ENCODE peak calls at places on chromosomes 5 and 9, in seven cellular contexts. Y, F, K, R, A, T and V are unnamed samples.

GRCh38 chr9:34493972-34494535 is 28.7 kb downstream of the ENHO start:
- DNase-seq in Y (peak), F (peak), K (no peak), R (peak), A (no peak), T (peak), V (no peak)

GRCh38 chr9:115462623-115463022 is 344.7 kb upstream of the TNC start:
- DNase-seq in Y (no peak), F (no peak), K (no peak), R (no peak), A (no peak), T (no peak), V (no peak)

GRCh38 chr5:109450129-109450877 is 40.5 kb upstream of the PJA2 start:
- DNase-seq in Y (no peak), F (no peak), K (no peak), R (no peak), A (no peak), T (no peak), V (no peak)

GRCh38 chr5:10486511-10487344 is 45.0 kb downstream of the ROPN1L start:
- DNase-seq in Y (no peak), F (no peak), K (no peak), R (no peak), A (no peak), T (no peak), V (no peak)

GRCh38 chr5:1099931-1100651 is 11.8 kb downstream of the SLC12A7 start:
- DNase-seq in Y (no peak), F (no peak), K (no peak), R (no peak), A (no peak), T (peak), V (no peak)

GRCh38 chr9:72441296-72442211 is 76.5 kb upstream of the ZFAND5 start:
- DNase-seq in Y (peak), F (no peak), K (no peak), R (no peak), A (no peak), T (no peak), V (no peak)

GRCh38 chr5:14816374-14816998 is 55.1 kb downstream of the ANKH start:
- DNase-seq in Y (peak), F (no peak), K (no peak), R (no peak), A (no peak), T (no peak), V (no peak)

GRCh38 chr5:171444582-171444981 is 25.1 kb downstream of the FGF18 start:
- DNase-seq in Y (peak), F (no peak), K (no peak), R (no peak), A (no peak), T (no peak), V (no peak)

DNA sequence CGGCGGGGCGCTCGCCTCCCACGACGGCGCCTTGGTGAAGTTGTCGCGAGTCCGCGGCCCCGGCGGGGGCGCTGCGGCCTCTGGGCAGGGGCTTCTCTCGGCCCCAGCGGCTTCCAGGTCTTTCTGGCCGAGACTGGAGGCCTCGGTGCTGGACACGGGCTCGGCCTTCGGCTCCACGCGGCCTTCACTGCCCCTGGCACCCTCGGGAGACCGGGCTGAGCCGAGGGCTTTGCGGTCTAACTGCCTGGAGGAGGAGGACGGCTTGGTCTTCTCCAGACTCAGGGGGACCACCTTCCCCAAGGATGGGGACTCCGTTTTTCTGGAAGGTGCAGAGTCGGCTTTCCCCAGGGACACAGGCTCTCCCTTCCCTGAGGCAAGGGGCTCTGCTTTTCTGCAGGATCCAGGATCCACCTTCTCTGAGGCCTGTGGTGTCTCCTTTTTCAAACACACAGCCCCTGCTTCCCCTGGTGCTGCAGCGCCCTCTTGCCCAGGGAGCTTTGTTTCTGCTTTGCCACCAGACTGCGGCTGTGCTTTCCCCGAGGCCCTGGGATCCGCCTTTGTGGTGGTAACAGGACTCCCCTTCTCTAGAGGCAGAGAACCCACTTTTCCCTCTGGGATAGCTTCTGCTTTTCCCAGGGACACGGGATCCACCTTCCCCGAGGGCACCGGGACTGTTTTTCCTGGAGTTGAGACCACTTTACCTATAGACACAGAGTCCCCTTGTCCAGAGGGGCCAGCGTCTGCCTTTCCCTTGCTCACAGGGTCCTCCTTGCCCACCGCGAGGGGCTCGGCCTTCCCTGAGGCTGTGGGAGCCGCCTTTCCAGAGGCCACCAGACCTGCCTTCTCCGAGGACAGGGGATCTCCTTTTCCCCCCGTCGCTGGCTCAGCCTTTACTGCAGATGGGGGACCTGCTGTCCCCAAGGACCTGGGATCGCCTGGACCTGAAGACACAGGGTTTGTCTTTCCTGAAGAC is 12.3 kb downstream of the GPRIN1 start:
- DNase-seq in Y (no peak), F (no peak), K (no peak), R (no peak), A (no peak), T (peak), V (no peak)
- TF ChIP-seq CTCF in Y (no peak), F (no peak), K (no peak), R (no peak), A (no peak), T (no peak), V (no peak)

GRCh38 chr9:2117527-2117926 is 102.4 kb downstream of the SMARCA2 start:
- DNase-seq in Y (no peak), F (no peak), K (no peak), R (no peak), A (no peak), T (no peak), V (no peak)

GRCh38 chr9:2119490-2120046 is 104.4 kb downstream of the SMARCA2 start:
- DNase-seq in Y (no peak), F (no peak), K (no peak), R (no peak), A (no peak), T (no peak), V (no peak)

GRCh38 chr9:2120926-2121689 is 106.0 kb downstream of the SMARCA2 start:
- DNase-seq in Y (peak), F (no peak), K (peak), R (no peak), A (no peak), T (no peak), V (no peak)

DNA sequence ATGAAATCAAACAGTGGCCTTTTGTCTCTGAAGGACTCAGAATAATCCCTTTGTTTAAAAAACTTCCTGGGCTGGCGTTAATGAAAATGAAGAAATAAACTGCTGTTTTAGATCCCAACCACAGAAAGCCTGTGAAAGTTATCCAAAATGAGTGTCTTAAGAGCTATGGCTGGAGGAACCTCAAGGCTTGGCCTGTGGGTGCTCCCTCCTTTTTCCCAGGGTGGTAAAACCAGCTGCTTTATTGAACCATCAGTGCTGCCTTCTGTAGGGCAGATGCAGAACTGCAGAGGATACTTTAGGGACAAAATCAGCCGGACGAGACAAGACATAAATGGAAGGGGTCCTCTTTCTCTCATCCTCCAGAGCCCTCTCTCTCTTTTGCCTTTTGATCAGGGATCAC is 100.9 kb downstream of the SMARCA2 start:
- DNase-seq in Y (peak), F (peak), K (no peak), R (no peak), A (no peak), T (peak), V (no peak)
- TF ChIP-seq CTCF in Y (peak), F (peak), K (peak), R (peak), A (peak), T (peak), V (no peak)

GRCh38 chr5:79516986-79517385 is 3.1 kb upstream of the HOMER1 start:
- DNase-seq in Y (no peak), F (no peak), K (no peak), R (no peak), A (no peak), T (no peak), V (no peak)

GRCh38 chr5:79513519-79514390 is at the start of gene HOMER1:
- DNase-seq in Y (peak), F (peak), K (peak), R (peak), A (no peak), T (peak), V (peak)

GRCh38 chr5:79511945-79512493 is 1.9 kb downstream of the HOMER1 start:
- DNase-seq in Y (no peak), F (no peak), K (no peak), R (no peak), A (no peak), T (no peak), V (no peak)

GRCh38 chr5:79512692-79513518 is 1.0 kb downstream of the HOMER1 start:
- DNase-seq in Y (peak), F (peak), K (no peak), R (no peak), A (no peak), T (peak), V (peak)

GRCh38 chr5:79514391-79515105 is 614 bp upstream of the HOMER1 start:
- DNase-seq in Y (peak), F (peak), K (peak), R (peak), A (peak), T (peak), V (peak)
- TF ChIP-seq CTCF in Y (no peak), F (no peak), K (no peak), R (no peak), A (no peak), T (no peak), V (no peak)

DNA sequence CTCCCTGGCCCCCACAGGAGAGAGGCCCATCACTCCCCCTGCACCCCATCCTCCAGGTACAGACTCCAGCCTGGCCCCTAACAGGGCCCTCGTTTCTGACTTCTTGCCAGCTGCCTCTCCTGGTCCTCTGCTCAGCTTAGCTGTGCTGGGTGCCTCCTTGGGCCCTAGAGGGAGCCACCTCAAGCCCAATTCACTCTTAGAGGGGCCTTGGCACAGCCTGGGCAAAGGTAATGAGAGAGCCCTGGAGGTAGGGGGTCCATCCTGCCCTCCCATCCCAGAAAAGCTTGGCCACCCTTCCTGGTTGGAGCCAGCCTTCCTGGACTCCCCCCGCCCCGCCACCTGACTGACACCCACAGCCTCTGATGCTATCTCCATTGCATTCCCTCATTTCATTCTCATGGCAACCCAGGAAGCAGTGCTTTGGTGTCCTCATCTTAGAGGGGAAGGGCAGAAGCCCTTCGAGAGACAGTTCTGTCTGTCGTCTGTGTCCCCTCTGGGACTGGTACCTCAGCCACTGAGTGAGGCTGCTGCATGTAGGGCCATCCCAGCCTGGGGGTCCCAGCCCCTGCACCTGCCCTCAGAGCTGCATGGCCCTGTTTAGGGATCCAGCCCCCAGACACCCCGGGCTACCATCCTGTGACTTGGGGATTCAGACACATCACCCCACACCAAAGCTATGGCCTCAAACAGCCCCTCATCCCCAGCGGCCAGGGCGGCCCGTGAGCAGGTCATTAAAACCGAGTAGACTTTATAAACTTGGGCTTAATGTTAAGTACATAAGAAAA is 95.5 kb downstream of the BARX1 start:
- DNase-seq in Y (no peak), F (no peak), K (no peak), R (no peak), A (no peak), T (no peak), V (no peak)
- TF ChIP-seq CTCF in Y (no peak), F (no peak), K (no peak), R (no peak), A (no peak), T (no peak), V (no peak)

GRCh38 chr5:136427421-136427820 is 62.1 kb upstream of the TRPC7 start:
- DNase-seq in Y (no peak), F (no peak), K (no peak), R (no peak), A (no peak), T (no peak), V (no peak)

GRCh38 chr5:136425914-136426313 is 60.6 kb upstream of the TRPC7 start:
- DNase-seq in Y (no peak), F (no peak), K (no peak), R (no peak), A (no peak), T (no peak), V (no peak)

GRCh38 chr5:136420168-136420916 is 55.0 kb upstream of the TRPC7 start:
- DNase-seq in Y (no peak), F (no peak), K (no peak), R (no peak), A (no peak), T (no peak), V (no peak)

GRCh38 chr5:136424835-136425694 is 59.7 kb upstream of the TRPC7 start:
- DNase-seq in Y (peak), F (peak), K (no peak), R (peak), A (no peak), T (peak), V (peak)
- TF ChIP-seq CTCF in Y (peak), F (peak), K (peak), R (peak), A (peak), T (peak), V (peak)

GRCh38 chr5:75156585-75156984 is 80.1 kb downstream of the ANKRD31 start:
- DNase-seq in Y (peak), F (no peak), K (no peak), R (no peak), A (no peak), T (no peak), V (no peak)
- TF ChIP-seq CTCF in Y (peak), F (peak), K (peak), R (no peak), A (peak), T (no peak), V (no peak)

GRCh38 chr9:83980395-83981125 is at the start of gene RMI1:
- DNase-seq in Y (peak), F (peak), K (peak), R (peak), A (peak), T (peak), V (peak)
- TF ChIP-seq CTCF in Y (no peak), F (peak), K (no peak), R (no peak), A (no peak), T (no peak), V (no peak)